ENCODE peak calls at places on chromosomes 3 and 15, in four cellular contexts. U is AG04450, O is tibial artery, I is aorta. L is an unnamed sample.

GRCh38 chr3:119627461-119627860 is 29.8 kb downstream of the PLA1A start:
- DNase-seq in U (no peak), I (no peak), O (peak; percentile 53), L (no peak)

GRCh38 chr3:14397531-14397930 is 4.9 kb upstream of the SLC6A6 start:
- DNase-seq in O (peak; percentile 39), U (no peak), I (no peak), L (no peak)

GRCh38 chr15:43390723-43391122 is 19.8 kb downstream of the TUBGCP4 start:
- DNase-seq in U (no peak), O (no peak), I (no peak), L (no peak)

GRCh38 chr3:112894258-112894657 is 47.6 kb upstream of the CD200R1L start:
- DNase-seq in I (no peak), O (no peak), U (peak; percentile 4), L (no peak)

GRCh38 chr3:106215047-106215446 is 346.2 kb upstream of the CBLB start:
- DNase-seq in O (no peak), U (no peak), I (no peak), L (no peak)

GRCh38 chr3:32431481-32431880 is 39.8 kb downstream of the CMTM7 start:
- DNase-seq in O (no peak), I (no peak), U (no peak), L (no peak)

GRCh38 chr3:187808466-187809291 is 63.4 kb upstream of the BCL6 start:
- DNase-seq in U (no peak), O (no peak), I (no peak), L (no peak)

GRCh38 chr3:80233576-80233975 is 465.8 kb upstream of the ROBO1 start:
- DNase-seq in U (no peak), I (no peak), O (no peak), L (no peak)

GRCh38 chr3:141255864-141256263 is 24.2 kb downstream of the PXYLP1 start:
- DNase-seq in O (no peak), I (no peak), U (no peak), L (no peak)

GRCh38 chr3:177758131-177758530 is 560.8 kb upstream of the TBL1XR1 start:
- DNase-seq in U (no peak), I (no peak), O (no peak), L (no peak)

GRCh38 chr3:39166134-39166710 is 12.8 kb upstream of the CSRNP1 start:
- DNase-seq in I (peak; percentile 73), U (no peak), O (no peak), L (no peak)

GRCh38 chr3:190099099-190099498 is 21.6 kb downstream of the P3H2 start:
- DNase-seq in I (no peak), U (no peak), O (no peak), L (no peak)

GRCh38 chr3:176953106-176954080 is 243.9 kb downstream of the TBL1XR1 start:
- DNase-seq in U (peak; percentile 49), I (no peak), O (peak; percentile 25), L (peak; percentile 70)

GRCh38 chr3:123084192-123084591 is 17.4 kb downstream of the PDIA5 start:
- DNase-seq in U (no peak), O (peak; percentile 24), I (no peak), L (no peak)

GRCh38 chr15:89206908-89207331 is 14.5 kb downstream of the RLBP1 start:
- DNase-seq in U (peak; percentile 16), O (peak; percentile 69), I (peak; percentile 90), L (peak; percentile 64)

GRCh38 chr15:99343836-99344551 is 92.7 kb downstream of the LRRC28 start:
- DNase-seq in I (peak; percentile 74), O (no peak), U (no peak), L (peak; percentile 26)

GRCh38 chr3:45683417-45684326 is 5.5 kb upstream of the SACM1L start:
- DNase-seq in I (no peak), U (no peak), O (no peak), L (no peak)

GRCh38 chr15:63982381-63982854 is 63.9 kb downstream of the DAPK2 start:
- DNase-seq in U (no peak), I (no peak), O (no peak), L (no peak)
- H3K27ac ChIP-seq in U (no peak overlapping the region), I (no peak overlapping the region), O (no peak overlapping the region), L (no peak overlapping the region)

GRCh38 chr15:79058260-79058850 is 32.2 kb downstream of the RASGRF1 start:
- DNase-seq in I (peak; percentile 62), U (no peak), O (no peak), L (no peak)
- H3K27me3 ChIP-seq in I (no peaks in the 10 kb centered on the region), U (peaks cover 4% of the 10 kb centered on the region), O (no peaks in the 10 kb centered on the region), L (no peaks in the 10 kb centered on the region)

GRCh38 chr3:156631323-156631722 is 43.1 kb upstream of the TIPARP start:
- DNase-seq in O (no peak), I (no peak), U (no peak), L (no peak)

GRCh38 chr3:156628095-156628690 is 46.2 kb upstream of the TIPARP start:
- DNase-seq in U (no peak), O (no peak), I (no peak), L (no peak)

GRCh38 chr3:156630773-156631093 is 43.7 kb upstream of the TIPARP start:
- DNase-seq in O (no peak), I (no peak), U (no peak), L (no peak)

GRCh38 chr3:156630081-156630772 is 44.2 kb upstream of the TIPARP start:
- DNase-seq in I (no peak), O (no peak), U (no peak), L (no peak)

DNA sequence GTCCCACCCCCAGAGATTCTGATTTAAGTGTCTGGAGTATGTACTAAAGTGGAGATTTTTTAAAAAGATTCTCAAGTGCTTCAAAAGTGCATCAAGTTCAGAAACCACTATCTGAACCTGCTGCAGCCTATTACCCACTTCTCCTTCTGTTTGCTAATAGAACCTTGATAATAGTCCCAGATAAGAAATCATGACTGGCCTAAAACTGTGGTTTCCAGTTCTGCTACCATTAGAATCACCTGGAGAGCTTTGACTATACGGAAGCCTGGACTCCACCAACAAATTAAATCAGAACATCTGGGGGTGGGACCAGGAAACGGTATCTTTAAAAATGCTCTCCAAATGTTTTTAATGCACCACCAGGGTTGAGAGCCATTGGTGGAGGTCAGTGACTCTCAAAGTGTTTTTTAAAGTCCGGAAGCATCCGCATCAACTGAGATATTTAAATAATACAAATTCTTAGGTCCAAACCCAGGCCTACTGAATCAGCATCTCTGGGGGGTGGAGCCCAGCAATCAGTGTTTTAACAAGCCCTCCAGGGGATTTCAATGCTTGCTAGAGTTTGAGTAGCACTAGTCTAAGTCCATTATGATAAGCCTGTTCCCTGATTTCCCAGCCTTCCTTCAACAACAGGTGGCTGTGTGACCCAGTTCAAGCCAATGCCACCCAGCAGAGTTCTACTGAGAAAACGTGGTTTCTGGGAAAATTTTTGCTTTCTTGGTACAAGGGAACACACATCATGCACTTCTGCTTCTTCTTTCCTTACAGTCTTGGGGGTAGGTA is 45.4 kb upstream of the TIPARP start:
- DNase-seq in U (no peak), I (no peak), O (no peak), L (no peak)
- H3K27ac ChIP-seq in U (no peak overlapping the region), I (no peak overlapping the region), O (no peak overlapping the region), L (no peak overlapping the region)

DNA sequence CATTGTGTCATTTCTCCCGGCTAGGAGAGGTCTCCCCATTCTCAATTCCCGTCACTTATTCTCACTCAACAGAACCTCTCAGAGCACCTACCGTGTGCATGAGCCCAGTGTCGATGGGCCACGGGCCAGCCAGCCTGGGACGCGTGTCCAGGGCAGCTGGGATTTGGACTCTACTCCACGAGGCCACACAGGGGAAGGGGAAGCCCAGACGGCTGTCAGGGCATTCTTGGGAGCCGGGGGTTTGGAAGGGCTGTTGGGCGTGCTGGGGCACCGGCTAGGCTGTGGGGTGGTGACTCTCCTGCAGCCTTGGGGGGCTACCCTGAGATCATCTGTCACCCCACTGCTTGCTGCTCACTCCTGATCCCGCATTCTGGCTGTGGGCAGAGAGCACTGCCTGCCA is 41.7 kb upstream of the PCSK6 start:
- DNase-seq in I (no peak), U (no peak), O (no peak), L (no peak)
- H3K27me3 ChIP-seq in I (no peaks in the 10 kb centered on the region), U (peaks cover 7% of the 10 kb centered on the region), O (no peaks in the 10 kb centered on the region), L (no peaks in the 10 kb centered on the region)

GRCh38 chr15:92011611-92012367 is 158.3 kb downstream of the SLCO3A1 start:
- DNase-seq in O (no peak), I (peak; percentile 83), U (no peak), L (no peak)
- H3K27ac ChIP-seq in O (peak overlapping the region; percentile 46), I (peak overlapping the region; percentile 93), U (no peak overlapping the region), L (no peak overlapping the region)

DNA sequence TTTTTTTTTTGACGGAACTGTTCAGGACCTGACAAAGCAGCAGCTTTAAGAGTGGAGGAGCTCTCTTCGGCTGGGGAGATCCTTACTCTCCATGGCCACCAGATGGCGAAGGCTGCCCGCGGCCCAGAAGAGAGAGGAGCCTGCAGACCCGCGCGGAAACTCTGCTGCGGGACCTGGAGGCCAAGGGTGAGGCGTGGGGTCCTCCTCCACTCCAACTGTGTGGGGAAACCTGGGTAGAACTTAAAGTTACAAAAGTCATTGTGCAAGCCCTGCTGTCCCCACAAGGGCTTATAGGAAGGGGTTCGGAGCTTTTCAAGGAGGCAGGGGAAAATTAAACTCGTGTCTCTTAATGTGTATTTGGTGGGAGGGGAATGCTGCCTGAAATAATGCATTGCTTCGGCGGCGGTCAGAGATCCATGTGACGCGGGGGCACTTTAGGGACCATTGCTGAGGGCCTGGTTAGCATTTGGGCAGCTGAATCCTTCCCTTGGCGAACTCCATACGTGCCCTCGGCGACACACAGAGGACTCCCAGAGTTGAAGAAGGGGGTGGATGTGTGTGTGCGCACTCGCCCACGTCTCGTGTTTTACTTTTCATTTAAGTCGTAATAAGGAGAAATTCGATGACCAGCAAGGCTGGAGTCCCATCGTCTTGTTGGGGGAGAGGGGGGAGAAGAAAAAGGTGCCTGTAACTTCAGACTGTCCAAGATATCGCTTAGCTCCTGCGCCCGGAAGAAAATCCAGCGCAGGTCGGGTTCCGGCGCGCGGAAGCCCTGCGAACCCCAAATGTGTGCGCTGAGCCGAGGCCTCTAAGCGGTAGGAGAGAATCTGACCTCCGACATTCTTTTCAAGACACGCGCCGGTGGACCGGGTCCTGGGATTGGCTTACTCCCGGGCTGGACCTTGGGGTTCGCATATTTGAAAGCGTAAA is 9.7 kb downstream of the EOMES start:
- DNase-seq in U (peak; percentile 37), O (peak; percentile 75), I (peak; percentile 90), L (peak; percentile 67)
- H3K27me3 ChIP-seq in U (peaks cover 72% of the 10 kb centered on the region), O (no peaks in the 10 kb centered on the region), I (no peaks in the 10 kb centered on the region), L (peaks cover 15% of the 10 kb centered on the region)